ENCODE peak calls at places on chromosomes 13 and 19, in seven cellular contexts. L, O, U, T, Y, S and A are unnamed samples.

GRCh38 chr19:3556978-3557460 is 367 bp downstream of the MFSD12 start:
- DNase-seq in L (no peak), O (peak; percentile 26), U (peak; percentile 58), T (no peak), Y (no peak), S (no peak), A (peak; percentile 68)

GRCh38 chr19:18204394-18205179 is 745 bp upstream of the RAB3A start:
- DNase-seq in L (peak; percentile 63), O (peak; percentile 87), U (peak; percentile 36), T (no peak), Y (no peak), S (no peak), A (peak; percentile 67)

GRCh38 chr13:36887758-36888521 is 32.1 kb downstream of the SMAD9 start:
- DNase-seq in L (no peak), O (no peak), U (no peak), T (no peak), Y (no peak), S (no peak), A (no peak)

GRCh38 chr19:911197-912033 is 1.6 kb downstream of the R3HDM4 start:
- DNase-seq in L (no peak), O (no peak), U (no peak), T (no peak), Y (no peak), S (no peak), A (no peak)

GRCh38 chr19:40445945-40446784 is 2.0 kb upstream of the SERTAD3 start:
- DNase-seq in L (no peak), O (no peak), U (no peak), T (peak; percentile 73), Y (no peak), S (no peak), A (no peak)

GRCh38 chr19:44813331-44814131 is 4.6 kb downstream of the BCAM start:
- DNase-seq in L (no peak), O (no peak), U (no peak), T (no peak), Y (no peak), S (no peak), A (peak; percentile 10)

GRCh38 chr19:14577885-14578427 is 4.9 kb upstream of the CLEC17A start:
- DNase-seq in L (no peak), O (no peak), U (no peak), T (no peak), Y (no peak), S (no peak), A (no peak)

GRCh38 chr19:49502866-49503581 is 6.8 kb downstream of the RPS11 start:
- DNase-seq in L (peak; percentile 47), O (peak; percentile 75), U (no peak), T (peak; percentile 79), Y (peak; percentile 70), S (no peak), A (peak; percentile 63)

GRCh38 chr13:103299079-103299478 is 232.9 kb upstream of the SLC10A2 start:
- DNase-seq in L (no peak), O (no peak), U (no peak), T (no peak), Y (no peak), S (no peak), A (no peak)

GRCh38 chr13:32734511-32734910 is 148.3 kb downstream of the PDS5B start:
- DNase-seq in L (peak; percentile 90), O (no peak), U (no peak), T (peak; percentile 10), Y (peak; percentile 62), S (peak; percentile 34), A (no peak)

GRCh38 chr19:18675779-18676178 is 7.7 kb upstream of the CRTC1 start:
- DNase-seq in L (no peak), O (peak; percentile 45), U (no peak), T (no peak), Y (no peak), S (no peak), A (no peak)

GRCh38 chr19:9531933-9532332 is 6.5 kb downstream of the ZNF426 start:
- DNase-seq in L (peak; percentile 12), O (no peak), U (no peak), T (peak; percentile 10), Y (no peak), S (no peak), A (no peak)

GRCh38 chr13:79812070-79812850 is 331.3 kb downstream of the NDFIP2 start:
- DNase-seq in L (no peak), O (no peak), U (no peak), T (no peak), Y (no peak), S (no peak), A (no peak)

GRCh38 chr19:13343514-13343913 is 162.8 kb downstream of the CACNA1A start:
- DNase-seq in L (no peak), O (no peak), U (no peak), T (no peak), Y (no peak), S (no peak), A (no peak)

GRCh38 chr13:42814868-42815267 is 33.5 kb downstream of the FAM216B start:
- DNase-seq in L (peak; percentile 76), O (no peak), U (no peak), T (no peak), Y (peak; percentile 87), S (peak; percentile 67), A (no peak)

GRCh38 chr19:23822735-23823134 is 64.0 kb upstream of the ZNF681 start:
- DNase-seq in L (no peak), O (no peak), U (no peak), T (no peak), Y (no peak), S (no peak), A (no peak)

GRCh38 chr19:40542197-40542859 is 34.3 kb upstream of the SHKBP1 start:
- DNase-seq in L (no peak), O (no peak), U (no peak), T (no peak), Y (no peak), S (no peak), A (no peak)

GRCh38 chr19:1560281-1560882 is 7.7 kb downstream of the MEX3D start:
- DNase-seq in L (no peak), O (no peak), U (no peak), T (no peak), Y (no peak), S (no peak), A (no peak)

GRCh38 chr13:46643165-46643777 is 90.3 kb downstream of the LRCH1 start:
- DNase-seq in L (no peak), O (no peak), U (no peak), T (no peak), Y (no peak), S (no peak), A (no peak)

GRCh38 chr13:31055589-31055988 is 106.1 kb downstream of the HSPH1 start:
- DNase-seq in L (no peak), O (no peak), U (no peak), T (no peak), Y (no peak), S (no peak), A (no peak)

GRCh38 chr13:96958286-96958891 is 35.9 kb downstream of the OXGR1 start:
- DNase-seq in L (peak; percentile 40), O (peak; percentile 69), U (no peak), T (peak; percentile 31), Y (peak; percentile 38), S (no peak), A (no peak)

GRCh38 chr19:1220452-1221037 is 15.0 kb downstream of the STK11 start:
- DNase-seq in L (no peak), O (no peak), U (no peak), T (peak; percentile 50), Y (no peak), S (no peak), A (no peak)

GRCh38 chr19:29318581-29318980 is 105.6 kb upstream of the UQCRFS1 start:
- DNase-seq in L (no peak), O (no peak), U (no peak), T (no peak), Y (no peak), S (no peak), A (no peak)

GRCh38 chr19:16266586-16266942 is 58.1 kb upstream of the KLF2 start:
- DNase-seq in L (no peak), O (no peak), U (peak; percentile 15), T (no peak), Y (no peak), S (no peak), A (no peak)

GRCh38 chr13:40974460-40975407 is 44.4 kb downstream of the ELF1 start:
- DNase-seq in L (peak; percentile 50), O (peak; percentile 70), U (no peak), T (peak; percentile 58), Y (peak; percentile 30), S (no peak), A (peak; percentile 15)